ENCODE peak calls at places on chromosomes 4 and X, in seven cellular contexts. O, U, E, R, L, V and B are unnamed samples.

GRCh38 chr4:121448231-121448630 is 67.4 kb upstream of the QRFPR start:
- DNase-seq in V (peak; percentile 56), U (no peak), R (no peak), E (no peak), O (no peak), L (no peak), B (no peak)

GRCh38 chr4:2356123-2357069 is 62.0 kb downstream of the ZFYVE28 start:
- DNase-seq in V (no peak), U (no peak), R (no peak), L (peak; percentile 46), O (no peak), E (no peak), B (no peak)

GRCh38 chr4:10461091-10461849 is 4.0 kb upstream of the ZNF518B start:
- DNase-seq in V (peak; percentile 60), E (peak; percentile 54), R (peak; percentile 10), U (no peak), L (peak; percentile 64), O (peak; percentile 77), B (no peak)

GRCh38 chrX:115958687-115959359 is 211.7 kb upstream of the AGTR2 start:
- DNase-seq in O (no peak), E (no peak), L (no peak), R (no peak), V (peak; percentile 27), U (no peak), B (no peak)

GRCh38 chr4:88204882-88205281 is 46.4 kb upstream of the ABCG2 start:
- DNase-seq in L (no peak), E (no peak), R (no peak), O (no peak), V (no peak), U (no peak), B (no peak)

GRCh38 chr4:109989044-109989443 is 76.4 kb downstream of the EGF start:
- DNase-seq in O (no peak), U (no peak), L (no peak), E (no peak), R (no peak), V (peak; percentile 99), B (no peak)

GRCh38 chr4:89757154-89757723 is 79.7 kb downstream of the SNCA start:
- DNase-seq in L (no peak), E (no peak), U (no peak), R (no peak), V (no peak), O (no peak), B (no peak)

GRCh38 chrX:154378799-154379568 is at the start of gene EMD:
- DNase-seq in U (peak; percentile 97), R (peak; percentile 92), L (peak; percentile 97), O (peak; percentile 91), E (peak; percentile 98), V (peak; percentile 97), B (peak; percentile 74)

GRCh38 chrX:133661962-133662839 is 246.9 kb upstream of the GPC4 start:
- DNase-seq in L (no peak), V (no peak), R (no peak), O (no peak), U (no peak), E (no peak), B (no peak)

GRCh38 chr4:135267148-135267878 is 1065.7 kb upstream of the PABPC4L start:
- DNase-seq in R (no peak), V (no peak), O (no peak), L (no peak), U (no peak), E (no peak), B (no peak)

GRCh38 chr4:76233534-76233933 is 18.0 kb upstream of the FAM47E start:
- DNase-seq in L (no peak), V (no peak), R (no peak), E (no peak), O (no peak), U (no peak), B (no peak)

GRCh38 chr4:98728871-98729270 is 70.5 kb upstream of the TSPAN5 start:
- DNase-seq in L (no peak), R (no peak), U (no peak), V (no peak), E (no peak), O (no peak), B (no peak)

GRCh38 chrX:71302461-71303213 is 1.1 kb downstream of the ITGB1BP2 start:
- DNase-seq in V (no peak), U (no peak), E (no peak), O (no peak), R (no peak), L (no peak), B (no peak)

GRCh38 chr4:148903388-148903787 is 461.2 kb upstream of the NR3C2 start:
- DNase-seq in O (no peak), E (no peak), L (no peak), V (no peak), U (no peak), R (no peak), B (no peak)